ENCODE peak calls at places on chromosomes 4 and X, in four cellular contexts. One of them, this sample, is unnamed.

GRCh38 chrX:6041630-6042029 is 187.0 kb downstream of the NLGN4X start:
- DNase-seq in mesothelial cell of epicardium: no peak
- DNase-seq in AG10803: no peak
- DNase-seq in NCI-H2081: no peak
- DNase-seq in this sample: no peak

GRCh38 chr4:83261307-83261706 is 23.3 kb downstream of the COQ2 start:
- DNase-seq in NCI-H2081: no peak
- DNase-seq in mesothelial cell of epicardium: no peak
- DNase-seq in AG10803: no peak
- DNase-seq in this sample: no peak

GRCh38 chr4:113561092-113561491 is 200.4 kb downstream of the CAMK2D start:
- DNase-seq in NCI-H2081: no peak
- DNase-seq in AG10803: no peak
- DNase-seq in mesothelial cell of epicardium: no peak
- DNase-seq in this sample: no peak

GRCh38 chr4:184310171-184310567 is 92.5 kb upstream of the ENPP6 start:
- DNase-seq in mesothelial cell of epicardium: no peak
- DNase-seq in NCI-H2081: no peak
- DNase-seq in AG10803: no peak
- DNase-seq in this sample: no peak

GRCh38 chrX:97747346-97747745 is 863.6 kb downstream of the RPA4 start:
- DNase-seq in mesothelial cell of epicardium: no peak
- DNase-seq in NCI-H2081: no peak
- DNase-seq in AG10803: no peak
- DNase-seq in this sample: no peak

GRCh38 chr4:94253036-94253435 is 45.4 kb downstream of the SMARCAD1 start:
- DNase-seq in AG10803: no peak
- DNase-seq in mesothelial cell of epicardium: no peak
- DNase-seq in NCI-H2081: no peak
- DNase-seq in this sample: no peak

GRCh38 chr4:124529131-124529530 is 183.4 kb downstream of the ANKRD50 start:
- DNase-seq in NCI-H2081: no peak
- DNase-seq in mesothelial cell of epicardium: no peak
- DNase-seq in AG10803: peak; percentile 41
- DNase-seq in this sample: no peak

GRCh38 chr4:32455231-32455630 is 1735.1 kb downstream of the PCDH7 start:
- DNase-seq in NCI-H2081: no peak
- DNase-seq in AG10803: no peak
- DNase-seq in mesothelial cell of epicardium: no peak
- DNase-seq in this sample: no peak

GRCh38 chr4:54005475-54005874 is 58.9 kb downstream of the CHIC2 start:
- DNase-seq in mesothelial cell of epicardium: no peak
- DNase-seq in NCI-H2081: no peak
- DNase-seq in AG10803: peak; percentile 30
- DNase-seq in this sample: no peak

GRCh38 chr4:52643846-52644245 is 15.3 kb downstream of the USP46 start:
- DNase-seq in mesothelial cell of epicardium: no peak
- DNase-seq in AG10803: peak; percentile 74
- DNase-seq in NCI-H2081: no peak
- DNase-seq in this sample: no peak

GRCh38 chrX:56343231-56343630 is 111.1 kb downstream of the KLF8 start:
- DNase-seq in mesothelial cell of epicardium: no peak
- DNase-seq in NCI-H2081: no peak
- DNase-seq in AG10803: no peak
- DNase-seq in this sample: no peak

GRCh38 chr4:29046166-29046565 is 1674.0 kb upstream of the PCDH7 start:
- DNase-seq in NCI-H2081: no peak
- DNase-seq in AG10803: peak; percentile 17
- DNase-seq in mesothelial cell of epicardium: no peak
- DNase-seq in this sample: no peak

GRCh38 chr4:73707918-73708577 is 32.3 kb upstream of the CXCL8 start:
- DNase-seq in NCI-H2081: no peak
- DNase-seq in mesothelial cell of epicardium: no peak
- DNase-seq in AG10803: peak; percentile 81
- DNase-seq in this sample: peak; percentile 47

GRCh38 chrX:40570346-40571093 is 10.2 kb upstream of the ATP6AP2 start:
- DNase-seq in mesothelial cell of epicardium: no peak
- DNase-seq in AG10803: no peak
- DNase-seq in NCI-H2081: no peak
- DNase-seq in this sample: peak; percentile 24

GRCh38 chr4:137949746-137950145 is 292.4 kb downstream of the SLC7A11 start:
- DNase-seq in AG10803: peak; percentile 49
- DNase-seq in mesothelial cell of epicardium: no peak
- DNase-seq in NCI-H2081: no peak
- DNase-seq in this sample: no peak

GRCh38 chr4:173284463-173284862 is 49.7 kb downstream of the HMGB2 start:
- DNase-seq in AG10803: no peak
- DNase-seq in NCI-H2081: no peak
- DNase-seq in mesothelial cell of epicardium: no peak
- DNase-seq in this sample: no peak

GRCh38 chr4:55543858-55544257 is 2.9 kb downstream of the CLOCK start:
- DNase-seq in mesothelial cell of epicardium: no peak
- DNase-seq in NCI-H2081: no peak
- DNase-seq in AG10803: peak; percentile 16
- DNase-seq in this sample: no peak

GRCh38 chr4:153564630-153565525 is 98.7 kb downstream of the TMEM131L start:
- DNase-seq in AG10803: peak; percentile 65
- DNase-seq in NCI-H2081: no peak
- DNase-seq in mesothelial cell of epicardium: no peak
- DNase-seq in this sample: no peak

GRCh38 chrX:115968436-115969252 is 201.9 kb upstream of the AGTR2 start:
- DNase-seq in NCI-H2081: peak; percentile 84
- DNase-seq in mesothelial cell of epicardium: peak; percentile 36
- DNase-seq in AG10803: no peak
- DNase-seq in this sample: no peak

GRCh38 chrX:8010105-8010504 is 82.9 kb upstream of the PNPLA4 start:
- DNase-seq in mesothelial cell of epicardium: no peak
- DNase-seq in NCI-H2081: no peak
- DNase-seq in AG10803: no peak
- DNase-seq in this sample: no peak

GRCh38 chr4:118318931-118319330 is 33.9 kb downstream of the PRSS12 start:
- DNase-seq in NCI-H2081: no peak
- DNase-seq in AG10803: no peak
- DNase-seq in mesothelial cell of epicardium: no peak
- DNase-seq in this sample: no peak

GRCh38 chr4:156767911-156768415 is 203.6 kb downstream of the PDGFC start:
- DNase-seq in AG10803: no peak
- DNase-seq in NCI-H2081: no peak
- DNase-seq in mesothelial cell of epicardium: no peak
- DNase-seq in this sample: no peak

GRCh38 chr4:336893-337142 is 796 bp upstream of the ZNF141 start:
- DNase-seq in NCI-H2081: no peak
- DNase-seq in AG10803: no peak
- DNase-seq in mesothelial cell of epicardium: no peak
- DNase-seq in this sample: no peak

GRCh38 chr4:104411501-104411900 is 83.2 kb downstream of the CXXC4 start:
- DNase-seq in mesothelial cell of epicardium: no peak
- DNase-seq in AG10803: no peak
- DNase-seq in NCI-H2081: no peak
- DNase-seq in this sample: no peak

GRCh38 chr4:181701911-181702310 is 541.3 kb upstream of the TENM3 start:
- DNase-seq in AG10803: no peak
- DNase-seq in mesothelial cell of epicardium: no peak
- DNase-seq in NCI-H2081: no peak
- DNase-seq in this sample: no peak

GRCh38 chr4:36226430-36227227 is 17.7 kb downstream of the ARAP2 start:
- DNase-seq in AG10803: no peak
- DNase-seq in mesothelial cell of epicardium: no peak
- DNase-seq in NCI-H2081: no peak
- DNase-seq in this sample: no peak

GRCh38 chr4:123939621-123940020 is 543.0 kb downstream of the SPRY1 start:
- DNase-seq in AG10803: peak; percentile 70
- DNase-seq in NCI-H2081: no peak
- DNase-seq in mesothelial cell of epicardium: no peak
- DNase-seq in this sample: no peak

GRCh38 chr4:142248946-142249345 is 597.2 kb downstream of the INPP4B start:
- DNase-seq in AG10803: peak; percentile 75
- DNase-seq in mesothelial cell of epicardium: no peak
- DNase-seq in NCI-H2081: no peak
- DNase-seq in this sample: no peak

GRCh38 chrX:40074080-40074958 is 23.4 kb downstream of the BCOR start:
- DNase-seq in NCI-H2081: no peak
- DNase-seq in AG10803: no peak
- DNase-seq in mesothelial cell of epicardium: no peak
- DNase-seq in this sample: no peak

GRCh38 chr4:177583000-177583399 is 140.8 kb upstream of the AGA start:
- DNase-seq in NCI-H2081: no peak
- DNase-seq in mesothelial cell of epicardium: no peak
- DNase-seq in AG10803: no peak
- DNase-seq in this sample: no peak

This sample was measured in GF-D8.